ENCODE peak calls at places on chromosomes 16 and 17, in eight cellular contexts. One of them, this sample, is unnamed.

GRCh38 chr16:21283521-21284289 is 5.6 kb upstream of the CRYM start:
- DNase-seq in GM23248: peak
- DNase-seq in keratinocyte: no peak
- DNase-seq in A549: peak
- DNase-seq in neural progenitor cell: peak
- DNase-seq in neuronal stem cell: peak
- DNase-seq in IMR-90: peak
- DNase-seq in HepG2: peak
- DNase-seq in this sample: no peak

GRCh38 chr17:27489045-27489715 is 32.9 kb downstream of the KSR1 start:
- DNase-seq in HepG2: no peak
- DNase-seq in keratinocyte: no peak
- DNase-seq in neuronal stem cell: no peak
- DNase-seq in IMR-90: peak
- DNase-seq in neural progenitor cell: no peak
- DNase-seq in A549: peak
- DNase-seq in GM23248: peak
- DNase-seq in this sample: peak

GRCh38 chr16:77789646-77790370 is 1.4 kb downstream of the VAT1L start:
- DNase-seq in GM23248: peak
- DNase-seq in A549: no peak
- DNase-seq in neuronal stem cell: no peak
- DNase-seq in IMR-90: no peak
- DNase-seq in HepG2: no peak
- DNase-seq in keratinocyte: no peak
- DNase-seq in neural progenitor cell: peak
- DNase-seq in this sample: no peak

GRCh38 chr16:65305588-65305987 is 183.7 kb upstream of the CDH11 start:
- DNase-seq in A549: no peak
- DNase-seq in GM23248: no peak
- DNase-seq in IMR-90: no peak
- DNase-seq in neural progenitor cell: no peak
- DNase-seq in neuronal stem cell: no peak
- DNase-seq in keratinocyte: no peak
- DNase-seq in HepG2: no peak
- DNase-seq in this sample: no peak

GRCh38 chr17:36602030-36602737 is 801 bp downstream of the MRM1 start:
- DNase-seq in keratinocyte: no peak
- DNase-seq in GM23248: peak
- DNase-seq in HepG2: no peak
- DNase-seq in IMR-90: peak
- DNase-seq in neural progenitor cell: peak
- DNase-seq in neuronal stem cell: no peak
- DNase-seq in A549: no peak
- DNase-seq in this sample: no peak

GRCh38 chr16:4375717-4376116 is 4.1 kb downstream of the VASN start:
- DNase-seq in neural progenitor cell: peak
- DNase-seq in neuronal stem cell: no peak
- DNase-seq in A549: no peak
- DNase-seq in HepG2: no peak
- DNase-seq in GM23248: peak
- DNase-seq in IMR-90: no peak
- DNase-seq in keratinocyte: no peak
- DNase-seq in this sample: peak

GRCh38 chr17:42971589-42971988 is 7.3 kb upstream of the AARSD1 start:
- DNase-seq in keratinocyte: no peak
- DNase-seq in HepG2: no peak
- DNase-seq in neuronal stem cell: no peak
- DNase-seq in IMR-90: no peak
- DNase-seq in GM23248: no peak
- DNase-seq in neural progenitor cell: no peak
- DNase-seq in A549: no peak
- DNase-seq in this sample: no peak

GRCh38 chr17:1455291-1455747 is 713 bp downstream of the CRK start:
- DNase-seq in neural progenitor cell: peak
- DNase-seq in GM23248: peak
- DNase-seq in keratinocyte: no peak
- DNase-seq in HepG2: peak
- DNase-seq in neuronal stem cell: peak
- DNase-seq in IMR-90: peak
- DNase-seq in A549: peak
- DNase-seq in this sample: peak

GRCh38 chr17:48356866-48357265 is 73.1 kb downstream of the SKAP1 start:
- DNase-seq in HepG2: no peak
- DNase-seq in GM23248: no peak
- DNase-seq in A549: no peak
- DNase-seq in IMR-90: no peak
- DNase-seq in neuronal stem cell: no peak
- DNase-seq in keratinocyte: no peak
- DNase-seq in neural progenitor cell: no peak
- DNase-seq in this sample: no peak

DNA sequence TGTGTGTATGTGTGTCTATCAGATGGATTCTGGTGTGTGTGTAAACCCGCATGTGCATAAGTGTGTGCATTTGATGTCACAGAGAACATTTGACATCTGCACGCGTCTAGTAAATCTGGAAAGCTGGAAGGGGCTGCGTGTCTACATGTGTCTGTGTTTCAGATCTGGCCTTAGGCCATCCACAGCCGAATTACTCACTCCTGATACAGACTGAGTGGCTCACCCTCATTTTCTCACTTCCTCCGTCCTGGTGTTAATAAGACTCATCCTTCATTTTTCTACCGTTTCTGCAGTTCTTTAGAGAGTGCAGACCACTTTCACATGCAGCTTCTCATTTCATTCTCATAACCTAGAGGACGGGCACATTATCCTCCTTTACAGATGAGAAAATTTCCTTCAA is 491.6 kb downstream of the CDH13 start:
- DNase-seq in HepG2: no peak
- DNase-seq in A549: no peak
- DNase-seq in GM23248: peak
- DNase-seq in IMR-90: peak
- DNase-seq in keratinocyte: no peak
- DNase-seq in neuronal stem cell: no peak
- DNase-seq in neural progenitor cell: no peak
- DNase-seq in this sample: no peak
- H3K4me2 ChIP-seq in HepG2: no peak
- H3K4me2 ChIP-seq in A549: no peak
- H3K4me2 ChIP-seq in GM23248: peak
- H3K4me2 ChIP-seq in IMR-90: no peak
- H3K4me2 ChIP-seq in keratinocyte: no peak
- H3K4me2 ChIP-seq in neuronal stem cell: no peak
- H3K4me2 ChIP-seq in neural progenitor cell: no peak
- H3K4me2 ChIP-seq in this sample: no peak

DNA sequence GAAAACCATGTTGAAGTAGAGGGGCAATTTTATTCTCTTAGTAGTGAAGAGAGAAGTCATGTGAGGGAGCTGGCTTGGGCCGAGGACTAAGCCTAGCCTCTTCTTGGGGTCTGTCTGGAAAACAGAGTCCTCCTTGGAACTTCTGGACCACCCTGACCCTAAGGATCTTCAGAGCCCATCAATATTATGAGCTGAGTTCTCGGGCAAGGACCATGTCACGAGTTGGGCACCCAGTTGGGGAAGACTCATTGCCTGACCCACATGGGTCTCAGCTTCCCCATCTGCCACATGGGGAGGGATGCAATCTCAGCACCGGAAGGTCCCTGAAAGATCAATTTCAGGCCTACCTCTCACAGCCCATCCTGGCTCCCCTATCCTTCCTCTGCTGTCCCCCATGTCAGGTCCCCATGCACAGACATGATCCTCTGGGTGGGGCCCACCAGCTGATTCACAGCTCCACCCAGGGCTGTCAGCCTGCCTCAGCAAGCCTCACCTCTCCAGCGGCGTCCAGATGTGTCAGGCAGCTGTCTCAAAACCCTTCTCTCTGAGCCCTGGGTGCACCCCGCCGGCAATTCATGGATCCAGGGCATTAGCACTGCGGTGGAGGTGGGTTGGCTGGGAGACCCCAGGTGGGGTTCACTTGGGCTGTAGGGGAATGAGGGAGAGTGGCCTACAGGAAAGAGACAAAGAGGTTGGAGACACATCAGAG is 2.0 kb downstream of the NLRP1 start:
- DNase-seq in keratinocyte: no peak
- DNase-seq in IMR-90: no peak
- DNase-seq in neural progenitor cell: no peak
- DNase-seq in neuronal stem cell: no peak
- DNase-seq in HepG2: no peak
- DNase-seq in A549: no peak
- DNase-seq in GM23248: peak
- DNase-seq in this sample: no peak
- H3K4me3 ChIP-seq in keratinocyte: peak
- H3K4me3 ChIP-seq in IMR-90: no peak
- H3K4me3 ChIP-seq in neural progenitor cell: no peak
- H3K4me3 ChIP-seq in neuronal stem cell: no peak
- H3K4me3 ChIP-seq in HepG2: no peak
- H3K4me3 ChIP-seq in A549: no peak
- H3K4me3 ChIP-seq in GM23248: peak
- H3K4me3 ChIP-seq in this sample: no peak

DNA sequence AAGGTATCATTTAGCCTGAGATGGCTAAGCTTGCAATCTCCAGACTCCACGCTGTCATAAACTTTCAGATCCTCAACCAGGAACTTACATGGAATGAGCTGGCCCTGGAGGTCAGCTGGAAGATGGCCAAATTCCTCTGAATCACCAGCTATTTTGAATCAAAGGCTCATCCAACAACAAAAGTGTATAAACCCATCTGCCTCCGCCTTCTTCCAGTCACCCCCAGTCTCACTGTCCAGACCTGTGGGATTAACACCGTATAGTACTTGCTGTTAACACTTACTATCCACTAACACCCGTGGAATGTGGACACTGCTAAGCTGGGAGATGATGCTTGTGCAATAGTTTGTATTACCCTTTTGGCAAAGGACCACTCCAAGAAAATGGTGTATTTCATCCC is 1.9 kb upstream of the LCMT1 start:
- DNase-seq in HepG2: peak
- DNase-seq in neural progenitor cell: no peak
- DNase-seq in IMR-90: peak
- DNase-seq in A549: peak
- DNase-seq in keratinocyte: peak
- DNase-seq in GM23248: peak
- DNase-seq in neuronal stem cell: no peak
- DNase-seq in this sample: peak
- H3K4me2 ChIP-seq in HepG2: peak
- H3K4me2 ChIP-seq in neural progenitor cell: no peak
- H3K4me2 ChIP-seq in IMR-90: peak
- H3K4me2 ChIP-seq in A549: peak
- H3K4me2 ChIP-seq in keratinocyte: peak
- H3K4me2 ChIP-seq in GM23248: peak
- H3K4me2 ChIP-seq in neuronal stem cell: no peak
- H3K4me2 ChIP-seq in this sample: peak

DNA sequence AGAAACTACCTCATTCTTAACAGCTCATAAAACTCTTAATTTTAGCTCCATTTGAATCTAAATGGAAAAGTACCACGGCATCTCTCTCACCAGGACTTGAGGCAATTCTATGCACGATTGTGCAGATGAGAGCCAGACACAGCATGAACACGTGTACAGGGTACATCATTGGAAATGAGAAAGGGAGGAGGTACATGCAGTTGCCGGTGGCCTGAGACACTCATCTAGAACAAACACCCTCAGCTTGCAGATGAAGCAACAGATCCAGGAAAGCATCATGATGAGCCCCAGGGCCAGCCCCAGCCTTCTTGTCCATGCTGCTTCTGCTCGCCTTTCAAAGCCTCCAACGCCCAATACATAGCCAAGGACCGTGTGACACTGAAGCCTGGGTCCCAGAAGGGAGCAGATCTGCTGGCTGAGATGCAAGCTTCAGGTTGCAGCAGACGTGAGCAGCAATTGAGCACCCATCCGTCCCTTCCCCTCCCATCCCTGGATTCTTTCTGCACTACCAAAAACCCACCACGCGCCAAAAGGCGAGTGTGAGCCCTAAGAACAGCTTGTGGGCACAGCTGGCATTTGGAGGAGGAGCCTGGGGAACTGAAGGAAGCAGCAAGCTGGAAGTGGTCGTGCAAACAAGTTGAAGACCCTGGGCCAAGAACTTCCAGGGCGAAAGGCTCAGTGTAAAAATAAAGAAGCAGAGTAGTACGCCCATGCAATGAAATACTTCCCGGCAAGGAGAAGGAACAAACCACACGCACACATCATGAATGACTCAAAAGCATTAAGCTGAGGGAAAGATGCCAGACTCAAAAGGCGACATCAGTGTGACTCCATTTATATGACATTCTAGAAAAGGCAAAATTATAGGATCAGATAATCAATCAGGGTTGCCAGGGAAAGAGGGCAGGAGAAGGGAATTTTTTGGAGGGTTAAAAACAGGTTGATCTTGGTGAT is 7.4 kb upstream of the RCVRN start:
- DNase-seq in IMR-90: peak
- DNase-seq in keratinocyte: no peak
- DNase-seq in A549: no peak
- DNase-seq in HepG2: no peak
- DNase-seq in neural progenitor cell: no peak
- DNase-seq in neuronal stem cell: no peak
- DNase-seq in GM23248: peak
- DNase-seq in this sample: no peak
- H3K4me3 ChIP-seq in IMR-90: no peak
- H3K4me3 ChIP-seq in keratinocyte: no peak
- H3K4me3 ChIP-seq in A549: no peak
- H3K4me3 ChIP-seq in HepG2: no peak
- H3K4me3 ChIP-seq in neural progenitor cell: no peak
- H3K4me3 ChIP-seq in neuronal stem cell: no peak
- H3K4me3 ChIP-seq in GM23248: no peak
- H3K4me3 ChIP-seq in this sample: no peak